ENCODE peak calls at places on chromosomes 13 and 19, in five cellular contexts. One of them, this sample, is unnamed.

GRCh38 chr19:57004418-57004817 is 115.4 kb upstream of the USP29 start:
- DNase-seq in trophoblast cell: no peak
- DNase-seq in neuronal stem cell: no peak
- DNase-seq in IMR-90: no peak
- DNase-seq in H1: no peak
- DNase-seq in this sample: no peak

GRCh38 chr19:42683917-42684513 is 56.3 kb downstream of the PSG3 start:
- DNase-seq in trophoblast cell: peak; percentile 32
- DNase-seq in neuronal stem cell: no peak
- DNase-seq in IMR-90: peak; percentile 31
- DNase-seq in H1: peak; percentile 46
- DNase-seq in this sample: no peak

GRCh38 chr19:19280561-19280960 is 7.5 kb upstream of the TM6SF2 start:
- DNase-seq in trophoblast cell: no peak
- DNase-seq in neuronal stem cell: no peak
- DNase-seq in IMR-90: peak; percentile 5
- DNase-seq in H1: no peak
- DNase-seq in this sample: no peak

GRCh38 chr19:6740589-6741348 is 1.3 kb downstream of the TRIP10 start:
- DNase-seq in trophoblast cell: peak; percentile 19
- DNase-seq in neuronal stem cell: peak; percentile 67
- DNase-seq in IMR-90: peak; percentile 19
- DNase-seq in H1: no peak
- DNase-seq in this sample: peak; percentile 69

GRCh38 chr19:45753548-45753947 is 15.5 kb downstream of the SIX5 start:
- DNase-seq in trophoblast cell: no peak
- DNase-seq in neuronal stem cell: no peak
- DNase-seq in IMR-90: no peak
- DNase-seq in H1: peak; percentile 77
- DNase-seq in this sample: peak; percentile 79

GRCh38 chr19:18774782-18775444 is 16.2 kb downstream of the COMP start:
- DNase-seq in trophoblast cell: no peak
- DNase-seq in neuronal stem cell: no peak
- DNase-seq in IMR-90: no peak
- DNase-seq in H1: no peak
- DNase-seq in this sample: no peak

GRCh38 chr19:44585371-44586141 is 27.8 kb upstream of the IGSF23 start:
- DNase-seq in trophoblast cell: no peak
- DNase-seq in neuronal stem cell: no peak
- DNase-seq in IMR-90: peak; percentile 53
- DNase-seq in H1: no peak
- DNase-seq in this sample: no peak

GRCh38 chr13:79423801-79424642 is 18.0 kb upstream of the RBM26 start:
- DNase-seq in trophoblast cell: peak; percentile 11
- DNase-seq in neuronal stem cell: no peak
- DNase-seq in IMR-90: peak; percentile 63
- DNase-seq in H1: no peak
- DNase-seq in this sample: no peak

GRCh38 chr13:51932231-51932630 is 70.5 kb downstream of the CCDC70 start:
- DNase-seq in trophoblast cell: no peak
- DNase-seq in neuronal stem cell: no peak
- DNase-seq in IMR-90: no peak
- DNase-seq in H1: no peak
- DNase-seq in this sample: no peak

GRCh38 chr19:29831041-29831548 is 19.3 kb downstream of the CCNE1 start:
- DNase-seq in trophoblast cell: peak; percentile 68
- DNase-seq in neuronal stem cell: no peak
- DNase-seq in IMR-90: no peak
- DNase-seq in H1: no peak
- DNase-seq in this sample: no peak

GRCh38 chr19:7535993-7536685 is 622 bp downstream of the PNPLA6 start:
- DNase-seq in trophoblast cell: no peak
- DNase-seq in neuronal stem cell: no peak
- DNase-seq in IMR-90: no peak
- DNase-seq in H1: no peak
- DNase-seq in this sample: peak; percentile 62

GRCh38 chr19:14952767-14953166 is 11.5 kb downstream of the OR7C2 start:
- DNase-seq in trophoblast cell: no peak
- DNase-seq in neuronal stem cell: no peak
- DNase-seq in IMR-90: no peak
- DNase-seq in H1: no peak
- DNase-seq in this sample: no peak

GRCh38 chr19:19279853-19280252 is 6.8 kb upstream of the TM6SF2 start:
- DNase-seq in trophoblast cell: no peak
- DNase-seq in neuronal stem cell: no peak
- DNase-seq in IMR-90: no peak
- DNase-seq in H1: no peak
- DNase-seq in this sample: no peak

GRCh38 chr19:35458821-35459391 is 10.8 kb downstream of the FFAR2 start:
- DNase-seq in trophoblast cell: no peak
- DNase-seq in neuronal stem cell: no peak
- DNase-seq in IMR-90: no peak
- DNase-seq in H1: no peak
- DNase-seq in this sample: no peak

GRCh38 chr19:49705919-49706318 is 15.0 kb downstream of the CPT1C start:
- DNase-seq in trophoblast cell: no peak
- DNase-seq in neuronal stem cell: no peak
- DNase-seq in IMR-90: no peak
- DNase-seq in H1: no peak
- DNase-seq in this sample: no peak

GRCh38 chr19:45670670-45671453 is 2.8 kb downstream of the GIPR start:
- DNase-seq in trophoblast cell: peak; percentile 77
- DNase-seq in neuronal stem cell: peak; percentile 76
- DNase-seq in IMR-90: peak; percentile 72
- DNase-seq in H1: peak; percentile 100
- DNase-seq in this sample: peak; percentile 96

GRCh38 chr13:28476919-28477708 is 17.8 kb downstream of the FLT1 start:
- DNase-seq in trophoblast cell: peak; percentile 46
- DNase-seq in neuronal stem cell: no peak
- DNase-seq in IMR-90: no peak
- DNase-seq in H1: no peak
- DNase-seq in this sample: no peak

GRCh38 chr13:23504188-23504587 is 66.0 kb upstream of the TNFRSF19 start:
- DNase-seq in trophoblast cell: no peak
- DNase-seq in neuronal stem cell: no peak
- DNase-seq in IMR-90: peak; percentile 19
- DNase-seq in H1: no peak
- DNase-seq in this sample: no peak

GRCh38 chr19:15294591-15294990 is 37.7 kb downstream of the BRD4 start:
- DNase-seq in trophoblast cell: no peak
- DNase-seq in neuronal stem cell: no peak
- DNase-seq in IMR-90: no peak
- DNase-seq in H1: no peak
- DNase-seq in this sample: no peak

GRCh38 chr13:29496241-29496712 is 99.2 kb downstream of the SLC7A1 start:
- DNase-seq in trophoblast cell: no peak
- DNase-seq in neuronal stem cell: no peak
- DNase-seq in IMR-90: no peak
- DNase-seq in H1: no peak
- DNase-seq in this sample: no peak

GRCh38 chr13:79870766-79871165 is 389.8 kb downstream of the NDFIP2 start:
- DNase-seq in trophoblast cell: no peak
- DNase-seq in neuronal stem cell: no peak
- DNase-seq in IMR-90: peak; percentile 64
- DNase-seq in H1: no peak
- DNase-seq in this sample: no peak

GRCh38 chr13:49641810-49642291 is 13.5 kb downstream of the ARL11 start:
- DNase-seq in trophoblast cell: peak; percentile 76
- DNase-seq in neuronal stem cell: no peak
- DNase-seq in IMR-90: peak; percentile 88
- DNase-seq in H1: no peak
- DNase-seq in this sample: no peak

GRCh38 chr19:41657157-41657556 is 30.3 kb upstream of the CEACAM4 start:
- DNase-seq in trophoblast cell: no peak
- DNase-seq in neuronal stem cell: no peak
- DNase-seq in IMR-90: no peak
- DNase-seq in H1: no peak
- DNase-seq in this sample: no peak

GRCh38 chr13:83056269-83056668 is 826.0 kb downstream of the SLITRK1 start:
- DNase-seq in trophoblast cell: no peak
- DNase-seq in neuronal stem cell: no peak
- DNase-seq in IMR-90: no peak
- DNase-seq in H1: no peak
- DNase-seq in this sample: no peak

GRCh38 chr13:47480121-47480520 is 521.0 kb downstream of the SUCLA2 start:
- DNase-seq in trophoblast cell: no peak
- DNase-seq in neuronal stem cell: no peak
- DNase-seq in IMR-90: peak; percentile 96
- DNase-seq in H1: no peak
- DNase-seq in this sample: no peak

GRCh38 chr13:93249259-93249917 is 22.8 kb downstream of the GPC6 start:
- DNase-seq in trophoblast cell: no peak
- DNase-seq in neuronal stem cell: no peak
- DNase-seq in IMR-90: peak; percentile 95
- DNase-seq in H1: no peak
- DNase-seq in this sample: no peak

GRCh38 chr13:71874490-71874889 is 7.5 kb upstream of the DACH1 start:
- DNase-seq in trophoblast cell: no peak
- DNase-seq in neuronal stem cell: no peak
- DNase-seq in IMR-90: no peak
- DNase-seq in H1: no peak
- DNase-seq in this sample: no peak

GRCh38 chr19:6222884-6223283 is 56.9 kb downstream of the MLLT1 start:
- DNase-seq in trophoblast cell: no peak
- DNase-seq in neuronal stem cell: no peak
- DNase-seq in IMR-90: no peak
- DNase-seq in H1: no peak
- DNase-seq in this sample: no peak

GRCh38 chr19:38647368-38647965 is at the start of gene ACTN4:
- DNase-seq in trophoblast cell: peak; percentile 96
- DNase-seq in neuronal stem cell: peak; percentile 98
- DNase-seq in IMR-90: peak; percentile 94
- DNase-seq in H1: peak; percentile 100
- DNase-seq in this sample: peak; percentile 99
- H3K14ac ChIP-seq in trophoblast cell: peak within 1 kb of the TSS; percentile 96
- H3K14ac ChIP-seq in neuronal stem cell: peak within 1 kb of the TSS; percentile 98
- H3K14ac ChIP-seq in IMR-90: peak within 1 kb of the TSS; percentile 93
- H3K14ac ChIP-seq in H1: peak within 1 kb of the TSS; percentile 32
- H3K14ac ChIP-seq in this sample: peak within 1 kb of the TSS; percentile 89

GRCh38 chr13:98580420-98580819 is 3.5 kb upstream of the STK24 start:
- DNase-seq in trophoblast cell: no peak
- DNase-seq in neuronal stem cell: no peak
- DNase-seq in IMR-90: no peak
- DNase-seq in H1: no peak
- DNase-seq in this sample: no peak

GRCh38 chr13:98575876-98576214 is 1.1 kb downstream of the STK24 start:
- DNase-seq in trophoblast cell: no peak
- DNase-seq in neuronal stem cell: no peak
- DNase-seq in IMR-90: no peak
- DNase-seq in H1: no peak
- DNase-seq in this sample: no peak

GRCh38 chr13:98576963-98577822 is at the start of gene STK24:
- DNase-seq in trophoblast cell: peak; percentile 27
- DNase-seq in neuronal stem cell: peak; percentile 69
- DNase-seq in IMR-90: peak; percentile 74
- DNase-seq in H1: peak; percentile 75
- DNase-seq in this sample: peak; percentile 54

GRCh38 chr13:98576215-98576945 is 527 bp downstream of the STK24 start:
- DNase-seq in trophoblast cell: no peak
- DNase-seq in neuronal stem cell: peak; percentile 29
- DNase-seq in IMR-90: no peak
- DNase-seq in H1: no peak
- DNase-seq in this sample: no peak

GRCh38 chr13:98577823-98578285 is 947 bp upstream of the STK24 start:
- DNase-seq in trophoblast cell: no peak
- DNase-seq in neuronal stem cell: peak; percentile 18
- DNase-seq in IMR-90: no peak
- DNase-seq in H1: no peak
- DNase-seq in this sample: no peak
- H3K14ac ChIP-seq in trophoblast cell: peak overlapping the region; percentile 98
- H3K14ac ChIP-seq in neuronal stem cell: no peak overlapping the region
- H3K14ac ChIP-seq in IMR-90: peak overlapping the region; percentile 100
- H3K14ac ChIP-seq in H1: no peak overlapping the region
- H3K14ac ChIP-seq in this sample: peak overlapping the region; percentile 71

GRCh38 chr13:42312817-42313431 is 41.0 kb downstream of the AKAP11 start:
- DNase-seq in trophoblast cell: no peak
- DNase-seq in neuronal stem cell: no peak
- DNase-seq in IMR-90: no peak
- DNase-seq in H1: no peak
- DNase-seq in this sample: no peak
- H3K14ac ChIP-seq in trophoblast cell: no peak overlapping the region
- H3K14ac ChIP-seq in neuronal stem cell: no peak overlapping the region
- H3K14ac ChIP-seq in IMR-90: no peak overlapping the region
- H3K14ac ChIP-seq in H1: no peak overlapping the region
- H3K14ac ChIP-seq in this sample: no peak overlapping the region

GRCh38 chr13:45339399-45339798 is 1.6 kb downstream of the TPT1 start:
- DNase-seq in trophoblast cell: no peak
- DNase-seq in neuronal stem cell: no peak
- DNase-seq in IMR-90: no peak
- DNase-seq in H1: no peak
- DNase-seq in this sample: no peak

GRCh38 chr13:45341034-45341798 is at the start of gene TPT1:
- DNase-seq in trophoblast cell: peak; percentile 98
- DNase-seq in neuronal stem cell: peak; percentile 98
- DNase-seq in IMR-90: peak; percentile 98
- DNase-seq in H1: peak; percentile 99
- DNase-seq in this sample: peak; percentile 99

GRCh38 chr13:45339867-45340266 is 1.1 kb downstream of the TPT1 start:
- DNase-seq in trophoblast cell: no peak
- DNase-seq in neuronal stem cell: no peak
- DNase-seq in IMR-90: no peak
- DNase-seq in H1: no peak
- DNase-seq in this sample: no peak

GRCh38 chr13:45341799-45342584 is 1.0 kb upstream of the TPT1 start:
- DNase-seq in trophoblast cell: peak; percentile 49
- DNase-seq in neuronal stem cell: no peak
- DNase-seq in IMR-90: no peak
- DNase-seq in H1: no peak
- DNase-seq in this sample: no peak

DNA sequence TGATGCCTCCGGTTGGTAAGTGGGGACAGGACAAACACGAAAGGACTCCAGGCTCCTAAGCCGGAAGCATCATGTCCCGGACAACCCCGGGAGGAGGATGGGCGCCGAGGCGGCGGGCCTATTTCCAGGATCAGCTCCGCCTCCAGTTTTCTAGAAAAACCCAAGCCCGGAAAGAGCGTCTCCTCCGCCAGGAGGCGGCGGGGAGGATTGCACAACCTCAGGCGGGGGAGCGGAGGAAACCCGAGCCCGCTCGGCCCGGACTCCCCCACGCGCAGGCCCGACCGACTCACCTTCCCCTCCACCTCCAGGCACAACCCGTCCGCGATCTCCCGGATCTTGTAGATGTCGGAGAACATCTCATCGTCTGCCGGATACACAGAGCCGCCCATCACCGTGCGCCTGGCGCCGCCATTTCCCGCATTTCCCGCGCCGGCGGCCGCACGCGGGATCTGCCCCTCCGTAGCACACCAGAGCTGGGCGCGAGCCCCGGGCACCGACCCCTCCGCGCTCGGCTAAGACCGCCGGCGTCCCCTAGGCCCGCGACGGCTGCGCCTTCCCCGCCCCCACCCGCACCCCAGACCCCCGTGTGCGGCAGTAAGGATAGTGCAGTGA is 455 bp downstream of the TPT1 start:
- DNase-seq in trophoblast cell: peak; percentile 84
- DNase-seq in neuronal stem cell: peak; percentile 72
- DNase-seq in IMR-90: peak; percentile 91
- DNase-seq in H1: peak; percentile 79
- DNase-seq in this sample: peak; percentile 72
- H3K14ac ChIP-seq in trophoblast cell: peak overlapping the region; percentile 98
- H3K14ac ChIP-seq in neuronal stem cell: no peak overlapping the region
- H3K14ac ChIP-seq in IMR-90: peak overlapping the region; percentile 99
- H3K14ac ChIP-seq in H1: no peak overlapping the region
- H3K14ac ChIP-seq in this sample: peak overlapping the region; percentile 99